ENCODE peak calls at places on chromosomes 6 and 20, in six cellular contexts. H, B, G, J, W and I are unnamed samples.

GRCh38 chr6:99467509-99468106 is 42.5 kb upstream of the PNISR start:
- DNase-seq in J (peak), G (no peak), B (no peak), W (no peak), H (no peak), I (no peak)

GRCh38 chr6:148304976-148305375 is 37.7 kb upstream of the SASH1 start:
- DNase-seq in B (no peak), H (no peak), G (no peak), W (no peak), J (peak), I (no peak)

GRCh38 chr6:109075934-109076333 is 18.7 kb downstream of the SESN1 start:
- DNase-seq in W (no peak), J (no peak), G (no peak), B (no peak), H (no peak), I (no peak)

GRCh38 chr6:56437171-56437900 is 190.0 kb upstream of the COL21A1 start:
- DNase-seq in W (no peak), H (no peak), J (no peak), B (no peak), G (no peak), I (no peak)

GRCh38 chr6:18585032-18585573 is 198.0 kb downstream of the RNF144B start:
- DNase-seq in H (no peak), W (no peak), B (no peak), J (peak), G (no peak), I (no peak)

GRCh38 chr6:72712921-72713320 is 91.1 kb downstream of the KCNQ5 start:
- DNase-seq in B (no peak), G (no peak), W (no peak), J (no peak), H (no peak), I (no peak)

GRCh38 chr6:38524436-38525145 is 115.1 kb downstream of the BTBD9 start:
- DNase-seq in J (no peak), B (no peak), G (no peak), W (no peak), H (no peak), I (no peak)

GRCh38 chr6:140256213-140256612 is 881.8 kb upstream of the CITED2 start:
- DNase-seq in W (no peak), H (no peak), G (no peak), B (no peak), J (no peak), I (no peak)

GRCh38 chr6:114142256-114142655 is 171.3 kb upstream of the HDAC2 start:
- DNase-seq in B (no peak), W (no peak), G (no peak), J (no peak), H (no peak), I (no peak)

GRCh38 chr6:112030206-112030932 is 23.5 kb upstream of the CCN6 start:
- DNase-seq in G (no peak), W (peak), H (no peak), J (no peak), B (no peak), I (peak)

GRCh38 chr20:7497985-7498384 is 442.3 kb downstream of the HAO1 start:
- DNase-seq in H (no peak), J (peak), B (no peak), G (no peak), W (no peak), I (no peak)

GRCh38 chr6:157228421-157229218 is 94.7 kb downstream of the TMEM242 start:
- DNase-seq in J (no peak), H (no peak), W (peak), B (no peak), G (no peak), I (peak)

GRCh38 chr6:33105916-33106871 is 30.4 kb downstream of the HLA-DPB1 start:
- DNase-seq in B (no peak), G (no peak), W (no peak), J (no peak), H (no peak), I (no peak)

GRCh38 chr6:78538002-78538401 is 329.3 kb upstream of the IRAK1BP1 start:
- DNase-seq in H (no peak), G (no peak), W (no peak), B (no peak), J (peak), I (no peak)

GRCh38 chr6:132053523-132053922 is 102.4 kb upstream of the CCN2 start:
- DNase-seq in J (no peak), G (no peak), B (no peak), H (no peak), W (no peak), I (no peak)